ENCODE peak calls at places on chromosome 1, in five cellular contexts. Y is occipital lobe, V is Calu3, F is neural progenitor cell, X is HAP-1. D is an unnamed sample.

GRCh38 chr1:14429577-14429976 is 168.9 kb upstream of the KAZN start:
- DNase-seq in V (no peak), F (no peak), Y (no peak), X (no peak), D (no peak)

GRCh38 chr1:2546515-2547209 is 9.5 kb upstream of the TNFRSF14 start:
- DNase-seq in F (peak), Y (peak), X (peak), V (peak), D (peak)

GRCh38 chr1:95323117-95323516 is 89.1 kb downstream of the RWDD3 start:
- DNase-seq in X (peak), F (peak), V (peak), Y (no peak), D (no peak)

GRCh38 chr1:155049651-155050559 is 1.2 kb upstream of the ADAM15 start:
- DNase-seq in F (no peak), Y (no peak), V (no peak), X (peak), D (no peak)

GRCh38 chr1:3632298-3632697 is 7.5 kb downstream of the TPRG1L start:
- DNase-seq in Y (no peak), F (no peak), X (no peak), V (no peak), D (no peak)

GRCh38 chr1:190303501-190303900 is 174.2 kb downstream of the BRINP3 start:
- DNase-seq in V (no peak), Y (no peak), X (no peak), F (no peak), D (no peak)

GRCh38 chr1:954927-955326 is 4.1 kb downstream of the NOC2L start:
- DNase-seq in X (no peak), Y (no peak), F (no peak), V (no peak), D (no peak)

GRCh38 chr1:201648066-201648910 is 109.4 kb downstream of the NAV1 start:
- DNase-seq in X (peak), V (peak), Y (peak), F (peak), D (peak)

GRCh38 chr1:197911857-197912696 is 5.1 kb upstream of the LHX9 start:
- DNase-seq in Y (no peak), V (peak), F (peak), X (no peak), D (no peak)

GRCh38 chr1:201009967-201010645 is 13.4 kb downstream of the KIF21B start:
- DNase-seq in V (no peak), X (no peak), F (peak), Y (no peak), D (no peak)

GRCh38 chr1:8818325-8818775 is 910 bp upstream of the RERE start:
- DNase-seq in Y (no peak), F (no peak), X (no peak), V (peak), D (peak)

GRCh38 chr1:210597555-210598134 is 268.9 kb downstream of the HHAT start:
- DNase-seq in F (no peak), X (no peak), V (peak), Y (no peak), D (peak)

GRCh38 chr1:174031099-174031498 is 8.9 kb upstream of the RC3H1 start:
- DNase-seq in V (no peak), X (no peak), Y (no peak), F (no peak), D (no peak)

GRCh38 chr1:62688687-62689085 is 500 bp upstream of the DOCK7 start:
- DNase-seq in X (peak), V (no peak), Y (no peak), F (no peak), D (no peak)

D was measured in T1000.